ENCODE peak calls at places on chromosomes 12 and 14, in nine cellular contexts. One of them, this sample, is unnamed.

GRCh38 chr12:101804409-101804808 is 26.4 kb downstream of the GNPTAB start:
- DNase-seq in lung: no peak
- DNase-seq in astrocyte of the spinal cord: no peak
- DNase-seq in CD4-positive, CD25-positive, alpha-beta regulatory T cell: no peak
- DNase-seq in stimulated activated CD4-positive, alpha-beta T cell treated with anti-CD3 and anti-CD28 coated beads, Interleukin-1b, Interleukin-23, amount 100 ng/mL, for 1 hour: no peak
- DNase-seq in hypothalamus: no peak
- DNase-seq in H9: no peak
- DNase-seq in T follicular helper cell: no peak
- DNase-seq in activated naive CD4-positive, alpha-beta T cell treated with Interleukin-2 at 50 U/mL for 16 hours: no peak
- DNase-seq in this sample: no peak

GRCh38 chr12:104480826-104481457 is 24.2 kb downstream of the CHST11 start:
- DNase-seq in lung: no peak
- DNase-seq in astrocyte of the spinal cord: peak; percentile 89
- DNase-seq in CD4-positive, CD25-positive, alpha-beta regulatory T cell: no peak
- DNase-seq in stimulated activated CD4-positive, alpha-beta T cell treated with anti-CD3 and anti-CD28 coated beads, Interleukin-1b, Interleukin-23, amount 100 ng/mL, for 1 hour: no peak
- DNase-seq in hypothalamus: peak; percentile 18
- DNase-seq in H9: no peak
- DNase-seq in T follicular helper cell: no peak
- DNase-seq in activated naive CD4-positive, alpha-beta T cell treated with Interleukin-2 at 50 U/mL for 16 hours: no peak
- DNase-seq in this sample: peak; percentile 66

GRCh38 chr12:50017047-50017446 is 8.2 kb downstream of the RACGAP1 start:
- DNase-seq in lung: peak; percentile 72
- DNase-seq in astrocyte of the spinal cord: peak; percentile 86
- DNase-seq in CD4-positive, CD25-positive, alpha-beta regulatory T cell: no peak
- DNase-seq in stimulated activated CD4-positive, alpha-beta T cell treated with anti-CD3 and anti-CD28 coated beads, Interleukin-1b, Interleukin-23, amount 100 ng/mL, for 1 hour: no peak
- DNase-seq in hypothalamus: peak; percentile 16
- DNase-seq in H9: no peak
- DNase-seq in T follicular helper cell: no peak
- DNase-seq in activated naive CD4-positive, alpha-beta T cell treated with Interleukin-2 at 50 U/mL for 16 hours: no peak
- DNase-seq in this sample: peak; percentile 73

GRCh38 chr14:30519961-30520360 is 39.0 kb upstream of the G2E3 start:
- DNase-seq in lung: no peak
- DNase-seq in astrocyte of the spinal cord: no peak
- DNase-seq in CD4-positive, CD25-positive, alpha-beta regulatory T cell: no peak
- DNase-seq in stimulated activated CD4-positive, alpha-beta T cell treated with anti-CD3 and anti-CD28 coated beads, Interleukin-1b, Interleukin-23, amount 100 ng/mL, for 1 hour: no peak
- DNase-seq in hypothalamus: no peak
- DNase-seq in H9: no peak
- DNase-seq in T follicular helper cell: no peak
- DNase-seq in activated naive CD4-positive, alpha-beta T cell treated with Interleukin-2 at 50 U/mL for 16 hours: no peak
- DNase-seq in this sample: no peak

GRCh38 chr14:96567289-96567899 is 65.2 kb downstream of the PAPOLA start:
- DNase-seq in lung: no peak
- DNase-seq in astrocyte of the spinal cord: peak; percentile 48
- DNase-seq in CD4-positive, CD25-positive, alpha-beta regulatory T cell: peak; percentile 51
- DNase-seq in stimulated activated CD4-positive, alpha-beta T cell treated with anti-CD3 and anti-CD28 coated beads, Interleukin-1b, Interleukin-23, amount 100 ng/mL, for 1 hour: no peak
- DNase-seq in hypothalamus: no peak
- DNase-seq in H9: no peak
- DNase-seq in T follicular helper cell: no peak
- DNase-seq in activated naive CD4-positive, alpha-beta T cell treated with Interleukin-2 at 50 U/mL for 16 hours: no peak
- DNase-seq in this sample: peak; percentile 43

GRCh38 chr14:36524220-36524837 is 4.3 kb upstream of the NKX2-1 start:
- DNase-seq in lung: no peak
- DNase-seq in astrocyte of the spinal cord: no peak
- DNase-seq in CD4-positive, CD25-positive, alpha-beta regulatory T cell: no peak
- DNase-seq in stimulated activated CD4-positive, alpha-beta T cell treated with anti-CD3 and anti-CD28 coated beads, Interleukin-1b, Interleukin-23, amount 100 ng/mL, for 1 hour: no peak
- DNase-seq in hypothalamus: no peak
- DNase-seq in H9: peak; percentile 56
- DNase-seq in T follicular helper cell: no peak
- DNase-seq in activated naive CD4-positive, alpha-beta T cell treated with Interleukin-2 at 50 U/mL for 16 hours: no peak
- DNase-seq in this sample: no peak

GRCh38 chr12:25186788-25187397 is 8.1 kb downstream of the DNAI7 start:
- DNase-seq in lung: no peak
- DNase-seq in astrocyte of the spinal cord: peak; percentile 69
- DNase-seq in CD4-positive, CD25-positive, alpha-beta regulatory T cell: peak; percentile 55
- DNase-seq in stimulated activated CD4-positive, alpha-beta T cell treated with anti-CD3 and anti-CD28 coated beads, Interleukin-1b, Interleukin-23, amount 100 ng/mL, for 1 hour: no peak
- DNase-seq in hypothalamus: no peak
- DNase-seq in H9: no peak
- DNase-seq in T follicular helper cell: no peak
- DNase-seq in activated naive CD4-positive, alpha-beta T cell treated with Interleukin-2 at 50 U/mL for 16 hours: no peak
- DNase-seq in this sample: peak; percentile 77

GRCh38 chr14:75310295-75311059 is 31.8 kb downstream of the FOS start:
- DNase-seq in lung: peak; percentile 74
- DNase-seq in astrocyte of the spinal cord: peak; percentile 94
- DNase-seq in CD4-positive, CD25-positive, alpha-beta regulatory T cell: no peak
- DNase-seq in stimulated activated CD4-positive, alpha-beta T cell treated with anti-CD3 and anti-CD28 coated beads, Interleukin-1b, Interleukin-23, amount 100 ng/mL, for 1 hour: no peak
- DNase-seq in hypothalamus: peak; percentile 65
- DNase-seq in H9: peak; percentile 94
- DNase-seq in T follicular helper cell: no peak
- DNase-seq in activated naive CD4-positive, alpha-beta T cell treated with Interleukin-2 at 50 U/mL for 16 hours: no peak
- DNase-seq in this sample: peak; percentile 84

GRCh38 chr12:46164186-46164585 is 104.7 kb downstream of the SLC38A1 start:
- DNase-seq in lung: no peak
- DNase-seq in astrocyte of the spinal cord: no peak
- DNase-seq in CD4-positive, CD25-positive, alpha-beta regulatory T cell: no peak
- DNase-seq in stimulated activated CD4-positive, alpha-beta T cell treated with anti-CD3 and anti-CD28 coated beads, Interleukin-1b, Interleukin-23, amount 100 ng/mL, for 1 hour: no peak
- DNase-seq in hypothalamus: no peak
- DNase-seq in H9: no peak
- DNase-seq in T follicular helper cell: no peak
- DNase-seq in activated naive CD4-positive, alpha-beta T cell treated with Interleukin-2 at 50 U/mL for 16 hours: no peak
- DNase-seq in this sample: no peak

GRCh38 chr12:116508145-116509121 is 50.7 kb upstream of the MAP1LC3B2 start:
- DNase-seq in lung: no peak
- DNase-seq in astrocyte of the spinal cord: no peak
- DNase-seq in CD4-positive, CD25-positive, alpha-beta regulatory T cell: peak; percentile 11
- DNase-seq in stimulated activated CD4-positive, alpha-beta T cell treated with anti-CD3 and anti-CD28 coated beads, Interleukin-1b, Interleukin-23, amount 100 ng/mL, for 1 hour: no peak
- DNase-seq in hypothalamus: no peak
- DNase-seq in H9: peak; percentile 81
- DNase-seq in T follicular helper cell: no peak
- DNase-seq in activated naive CD4-positive, alpha-beta T cell treated with Interleukin-2 at 50 U/mL for 16 hours: peak; percentile 16
- DNase-seq in this sample: peak; percentile 50

GRCh38 chr12:69915964-69916363 is 90.9 kb downstream of the MYRFL start:
- DNase-seq in lung: no peak
- DNase-seq in astrocyte of the spinal cord: no peak
- DNase-seq in CD4-positive, CD25-positive, alpha-beta regulatory T cell: no peak
- DNase-seq in stimulated activated CD4-positive, alpha-beta T cell treated with anti-CD3 and anti-CD28 coated beads, Interleukin-1b, Interleukin-23, amount 100 ng/mL, for 1 hour: no peak
- DNase-seq in hypothalamus: no peak
- DNase-seq in H9: no peak
- DNase-seq in T follicular helper cell: no peak
- DNase-seq in activated naive CD4-positive, alpha-beta T cell treated with Interleukin-2 at 50 U/mL for 16 hours: no peak
- DNase-seq in this sample: no peak

GRCh38 chr12:121805171-121805687 is 1.4 kb downstream of the SETD1B start:
- DNase-seq in lung: no peak
- DNase-seq in astrocyte of the spinal cord: peak; percentile 47
- DNase-seq in CD4-positive, CD25-positive, alpha-beta regulatory T cell: peak; percentile 36
- DNase-seq in stimulated activated CD4-positive, alpha-beta T cell treated with anti-CD3 and anti-CD28 coated beads, Interleukin-1b, Interleukin-23, amount 100 ng/mL, for 1 hour: no peak
- DNase-seq in hypothalamus: no peak
- DNase-seq in H9: no peak
- DNase-seq in T follicular helper cell: no peak
- DNase-seq in activated naive CD4-positive, alpha-beta T cell treated with Interleukin-2 at 50 U/mL for 16 hours: no peak
- DNase-seq in this sample: no peak

GRCh38 chr14:54676822-54677708 is 110.1 kb downstream of the SAMD4A start:
- DNase-seq in lung: no peak
- DNase-seq in astrocyte of the spinal cord: peak; percentile 98
- DNase-seq in CD4-positive, CD25-positive, alpha-beta regulatory T cell: no peak
- DNase-seq in stimulated activated CD4-positive, alpha-beta T cell treated with anti-CD3 and anti-CD28 coated beads, Interleukin-1b, Interleukin-23, amount 100 ng/mL, for 1 hour: no peak
- DNase-seq in hypothalamus: peak; percentile 11
- DNase-seq in H9: peak; percentile 73
- DNase-seq in T follicular helper cell: no peak
- DNase-seq in activated naive CD4-positive, alpha-beta T cell treated with Interleukin-2 at 50 U/mL for 16 hours: no peak
- DNase-seq in this sample: peak; percentile 99

GRCh38 chr14:69900603-69901002 is 21.4 kb downstream of the SMOC1 start:
- DNase-seq in lung: no peak
- DNase-seq in astrocyte of the spinal cord: no peak
- DNase-seq in CD4-positive, CD25-positive, alpha-beta regulatory T cell: no peak
- DNase-seq in stimulated activated CD4-positive, alpha-beta T cell treated with anti-CD3 and anti-CD28 coated beads, Interleukin-1b, Interleukin-23, amount 100 ng/mL, for 1 hour: no peak
- DNase-seq in hypothalamus: no peak
- DNase-seq in H9: no peak
- DNase-seq in T follicular helper cell: no peak
- DNase-seq in activated naive CD4-positive, alpha-beta T cell treated with Interleukin-2 at 50 U/mL for 16 hours: no peak
- DNase-seq in this sample: no peak

GRCh38 chr12:40015360-40015759 is 90.5 kb downstream of the SLC2A13 start:
- DNase-seq in lung: no peak
- DNase-seq in astrocyte of the spinal cord: no peak
- DNase-seq in CD4-positive, CD25-positive, alpha-beta regulatory T cell: no peak
- DNase-seq in stimulated activated CD4-positive, alpha-beta T cell treated with anti-CD3 and anti-CD28 coated beads, Interleukin-1b, Interleukin-23, amount 100 ng/mL, for 1 hour: no peak
- DNase-seq in hypothalamus: no peak
- DNase-seq in H9: no peak
- DNase-seq in T follicular helper cell: no peak
- DNase-seq in activated naive CD4-positive, alpha-beta T cell treated with Interleukin-2 at 50 U/mL for 16 hours: no peak
- DNase-seq in this sample: peak; percentile 68

GRCh38 chr12:130752692-130753230 is 36.7 kb upstream of the RIMBP2 start:
- DNase-seq in lung: no peak
- DNase-seq in astrocyte of the spinal cord: no peak
- DNase-seq in CD4-positive, CD25-positive, alpha-beta regulatory T cell: no peak
- DNase-seq in stimulated activated CD4-positive, alpha-beta T cell treated with anti-CD3 and anti-CD28 coated beads, Interleukin-1b, Interleukin-23, amount 100 ng/mL, for 1 hour: no peak
- DNase-seq in hypothalamus: no peak
- DNase-seq in H9: peak; percentile 70
- DNase-seq in T follicular helper cell: no peak
- DNase-seq in activated naive CD4-positive, alpha-beta T cell treated with Interleukin-2 at 50 U/mL for 16 hours: no peak
- DNase-seq in this sample: no peak

GRCh38 chr12:8123124-8123888 is at the start of gene CLEC4A:
- DNase-seq in lung: no peak
- DNase-seq in astrocyte of the spinal cord: no peak
- DNase-seq in CD4-positive, CD25-positive, alpha-beta regulatory T cell: no peak
- DNase-seq in stimulated activated CD4-positive, alpha-beta T cell treated with anti-CD3 and anti-CD28 coated beads, Interleukin-1b, Interleukin-23, amount 100 ng/mL, for 1 hour: no peak
- DNase-seq in hypothalamus: no peak
- DNase-seq in H9: no peak
- DNase-seq in T follicular helper cell: no peak
- DNase-seq in activated naive CD4-positive, alpha-beta T cell treated with Interleukin-2 at 50 U/mL for 16 hours: no peak
- DNase-seq in this sample: no peak

GRCh38 chr14:73465833-73466532 is 7.6 kb upstream of the NUMB start:
- DNase-seq in lung: no peak
- DNase-seq in astrocyte of the spinal cord: no peak
- DNase-seq in CD4-positive, CD25-positive, alpha-beta regulatory T cell: no peak
- DNase-seq in stimulated activated CD4-positive, alpha-beta T cell treated with anti-CD3 and anti-CD28 coated beads, Interleukin-1b, Interleukin-23, amount 100 ng/mL, for 1 hour: no peak
- DNase-seq in hypothalamus: no peak
- DNase-seq in H9: no peak
- DNase-seq in T follicular helper cell: no peak
- DNase-seq in activated naive CD4-positive, alpha-beta T cell treated with Interleukin-2 at 50 U/mL for 16 hours: no peak
- DNase-seq in this sample: no peak

GRCh38 chr12:42766754-42767153 is 177.2 kb upstream of the PRICKLE1 start:
- DNase-seq in lung: no peak
- DNase-seq in astrocyte of the spinal cord: no peak
- DNase-seq in CD4-positive, CD25-positive, alpha-beta regulatory T cell: no peak
- DNase-seq in stimulated activated CD4-positive, alpha-beta T cell treated with anti-CD3 and anti-CD28 coated beads, Interleukin-1b, Interleukin-23, amount 100 ng/mL, for 1 hour: no peak
- DNase-seq in hypothalamus: no peak
- DNase-seq in H9: no peak
- DNase-seq in T follicular helper cell: no peak
- DNase-seq in activated naive CD4-positive, alpha-beta T cell treated with Interleukin-2 at 50 U/mL for 16 hours: no peak
- DNase-seq in this sample: peak; percentile 60

GRCh38 chr12:958449-959123 is 9.1 kb upstream of the RAD52 start:
- DNase-seq in lung: no peak
- DNase-seq in astrocyte of the spinal cord: peak; percentile 22
- DNase-seq in CD4-positive, CD25-positive, alpha-beta regulatory T cell: no peak
- DNase-seq in stimulated activated CD4-positive, alpha-beta T cell treated with anti-CD3 and anti-CD28 coated beads, Interleukin-1b, Interleukin-23, amount 100 ng/mL, for 1 hour: no peak
- DNase-seq in hypothalamus: no peak
- DNase-seq in H9: no peak
- DNase-seq in T follicular helper cell: no peak
- DNase-seq in activated naive CD4-positive, alpha-beta T cell treated with Interleukin-2 at 50 U/mL for 16 hours: no peak
- DNase-seq in this sample: no peak

GRCh38 chr12:50117057-50117622 is 5.1 kb downstream of the COX14 start:
- DNase-seq in lung: peak; percentile 81
- DNase-seq in astrocyte of the spinal cord: no peak
- DNase-seq in CD4-positive, CD25-positive, alpha-beta regulatory T cell: no peak
- DNase-seq in stimulated activated CD4-positive, alpha-beta T cell treated with anti-CD3 and anti-CD28 coated beads, Interleukin-1b, Interleukin-23, amount 100 ng/mL, for 1 hour: no peak
- DNase-seq in hypothalamus: no peak
- DNase-seq in H9: no peak
- DNase-seq in T follicular helper cell: no peak
- DNase-seq in activated naive CD4-positive, alpha-beta T cell treated with Interleukin-2 at 50 U/mL for 16 hours: no peak
- DNase-seq in this sample: no peak

GRCh38 chr12:49533331-49533730 is 5.5 kb upstream of the KCNH3 start:
- DNase-seq in lung: no peak
- DNase-seq in astrocyte of the spinal cord: no peak
- DNase-seq in CD4-positive, CD25-positive, alpha-beta regulatory T cell: no peak
- DNase-seq in stimulated activated CD4-positive, alpha-beta T cell treated with anti-CD3 and anti-CD28 coated beads, Interleukin-1b, Interleukin-23, amount 100 ng/mL, for 1 hour: no peak
- DNase-seq in hypothalamus: no peak
- DNase-seq in H9: peak; percentile 18
- DNase-seq in T follicular helper cell: no peak
- DNase-seq in activated naive CD4-positive, alpha-beta T cell treated with Interleukin-2 at 50 U/mL for 16 hours: no peak
- DNase-seq in this sample: no peak

GRCh38 chr14:87199371-87199770 is 793.6 kb downstream of the GALC start:
- DNase-seq in lung: no peak
- DNase-seq in astrocyte of the spinal cord: no peak
- DNase-seq in CD4-positive, CD25-positive, alpha-beta regulatory T cell: no peak
- DNase-seq in stimulated activated CD4-positive, alpha-beta T cell treated with anti-CD3 and anti-CD28 coated beads, Interleukin-1b, Interleukin-23, amount 100 ng/mL, for 1 hour: no peak
- DNase-seq in hypothalamus: no peak
- DNase-seq in H9: no peak
- DNase-seq in T follicular helper cell: no peak
- DNase-seq in activated naive CD4-positive, alpha-beta T cell treated with Interleukin-2 at 50 U/mL for 16 hours: no peak
- DNase-seq in this sample: no peak

GRCh38 chr12:45980540-45980939 is 9.8 kb downstream of the SCAF11 start:
- DNase-seq in lung: no peak
- DNase-seq in astrocyte of the spinal cord: no peak
- DNase-seq in CD4-positive, CD25-positive, alpha-beta regulatory T cell: no peak
- DNase-seq in stimulated activated CD4-positive, alpha-beta T cell treated with anti-CD3 and anti-CD28 coated beads, Interleukin-1b, Interleukin-23, amount 100 ng/mL, for 1 hour: no peak
- DNase-seq in hypothalamus: no peak
- DNase-seq in H9: no peak
- DNase-seq in T follicular helper cell: no peak
- DNase-seq in activated naive CD4-positive, alpha-beta T cell treated with Interleukin-2 at 50 U/mL for 16 hours: no peak
- DNase-seq in this sample: no peak

GRCh38 chr14:55733609-55734008 is 153.6 kb downstream of the KTN1 start:
- DNase-seq in lung: no peak
- DNase-seq in astrocyte of the spinal cord: no peak
- DNase-seq in CD4-positive, CD25-positive, alpha-beta regulatory T cell: no peak
- DNase-seq in stimulated activated CD4-positive, alpha-beta T cell treated with anti-CD3 and anti-CD28 coated beads, Interleukin-1b, Interleukin-23, amount 100 ng/mL, for 1 hour: no peak
- DNase-seq in hypothalamus: no peak
- DNase-seq in H9: no peak
- DNase-seq in T follicular helper cell: no peak
- DNase-seq in activated naive CD4-positive, alpha-beta T cell treated with Interleukin-2 at 50 U/mL for 16 hours: no peak
- DNase-seq in this sample: no peak

GRCh38 chr14:95480109-95480886 is 36.2 kb downstream of the SYNE3 start:
- DNase-seq in lung: peak; percentile 41
- DNase-seq in astrocyte of the spinal cord: no peak
- DNase-seq in CD4-positive, CD25-positive, alpha-beta regulatory T cell: peak; percentile 53
- DNase-seq in stimulated activated CD4-positive, alpha-beta T cell treated with anti-CD3 and anti-CD28 coated beads, Interleukin-1b, Interleukin-23, amount 100 ng/mL, for 1 hour: no peak
- DNase-seq in hypothalamus: no peak
- DNase-seq in H9: no peak
- DNase-seq in T follicular helper cell: no peak
- DNase-seq in activated naive CD4-positive, alpha-beta T cell treated with Interleukin-2 at 50 U/mL for 16 hours: peak; percentile 56
- DNase-seq in this sample: no peak

GRCh38 chr12:57549909-57550627 is at the start of gene KIF5A:
- DNase-seq in lung: no peak
- DNase-seq in astrocyte of the spinal cord: no peak
- DNase-seq in CD4-positive, CD25-positive, alpha-beta regulatory T cell: peak; percentile 56
- DNase-seq in stimulated activated CD4-positive, alpha-beta T cell treated with anti-CD3 and anti-CD28 coated beads, Interleukin-1b, Interleukin-23, amount 100 ng/mL, for 1 hour: no peak
- DNase-seq in hypothalamus: no peak
- DNase-seq in H9: peak; percentile 86
- DNase-seq in T follicular helper cell: peak; percentile 38
- DNase-seq in activated naive CD4-positive, alpha-beta T cell treated with Interleukin-2 at 50 U/mL for 16 hours: peak; percentile 65
- DNase-seq in this sample: no peak

GRCh38 chr12:78036889-78037288 is 206.2 kb downstream of the NAV3 start:
- DNase-seq in lung: no peak
- DNase-seq in astrocyte of the spinal cord: no peak
- DNase-seq in CD4-positive, CD25-positive, alpha-beta regulatory T cell: no peak
- DNase-seq in stimulated activated CD4-positive, alpha-beta T cell treated with anti-CD3 and anti-CD28 coated beads, Interleukin-1b, Interleukin-23, amount 100 ng/mL, for 1 hour: no peak
- DNase-seq in hypothalamus: no peak
- DNase-seq in H9: no peak
- DNase-seq in T follicular helper cell: no peak
- DNase-seq in activated naive CD4-positive, alpha-beta T cell treated with Interleukin-2 at 50 U/mL for 16 hours: no peak
- DNase-seq in this sample: no peak

GRCh38 chr12:49791156-49791555 is 37.1 kb downstream of the NCKAP5L start:
- DNase-seq in lung: no peak
- DNase-seq in astrocyte of the spinal cord: no peak
- DNase-seq in CD4-positive, CD25-positive, alpha-beta regulatory T cell: no peak
- DNase-seq in stimulated activated CD4-positive, alpha-beta T cell treated with anti-CD3 and anti-CD28 coated beads, Interleukin-1b, Interleukin-23, amount 100 ng/mL, for 1 hour: no peak
- DNase-seq in hypothalamus: no peak
- DNase-seq in H9: no peak
- DNase-seq in T follicular helper cell: no peak
- DNase-seq in activated naive CD4-positive, alpha-beta T cell treated with Interleukin-2 at 50 U/mL for 16 hours: no peak
- DNase-seq in this sample: no peak

GRCh38 chr12:11242656-11243055 is 26.9 kb downstream of the PRB3 start:
- DNase-seq in lung: no peak
- DNase-seq in astrocyte of the spinal cord: no peak
- DNase-seq in CD4-positive, CD25-positive, alpha-beta regulatory T cell: no peak
- DNase-seq in stimulated activated CD4-positive, alpha-beta T cell treated with anti-CD3 and anti-CD28 coated beads, Interleukin-1b, Interleukin-23, amount 100 ng/mL, for 1 hour: no peak
- DNase-seq in hypothalamus: no peak
- DNase-seq in H9: no peak
- DNase-seq in T follicular helper cell: no peak
- DNase-seq in activated naive CD4-positive, alpha-beta T cell treated with Interleukin-2 at 50 U/mL for 16 hours: no peak
- DNase-seq in this sample: no peak

GRCh38 chr12:31204995-31205582 is 120.9 kb downstream of the SINHCAF start:
- DNase-seq in lung: no peak
- DNase-seq in astrocyte of the spinal cord: peak; percentile 24
- DNase-seq in CD4-positive, CD25-positive, alpha-beta regulatory T cell: peak; percentile 32
- DNase-seq in stimulated activated CD4-positive, alpha-beta T cell treated with anti-CD3 and anti-CD28 coated beads, Interleukin-1b, Interleukin-23, amount 100 ng/mL, for 1 hour: no peak
- DNase-seq in hypothalamus: no peak
- DNase-seq in H9: no peak
- DNase-seq in T follicular helper cell: no peak
- DNase-seq in activated naive CD4-positive, alpha-beta T cell treated with Interleukin-2 at 50 U/mL for 16 hours: no peak
- DNase-seq in this sample: peak; percentile 43

This sample was measured in renal cortical epithelial cell.